ENCODE peak calls at places on chromosomes 13 and 19, in nine cellular contexts. One of them, this sample, is unnamed.

GRCh38 chr19:45306040-45306439 is 16.6 kb downstream of the CKM start:
- DNase-seq in central memory CD4-positive, alpha-beta T cell: no peak
- DNase-seq in mesothelial cell of epicardium: no peak
- DNase-seq in Panc1: no peak
- DNase-seq in C1 segment of cervical spinal cord: no peak
- DNase-seq in RPMI7951: peak; percentile 18
- DNase-seq in ELF-1: no peak
- DNase-seq in NCI-H748 treated with DMSO at 0.1 percent for 48 hours: no peak
- DNase-seq in fibroblast of the aortic adventitia: peak; percentile 38
- DNase-seq in this sample: no peak

GRCh38 chr19:12261554-12261953 is 33.1 kb downstream of the ZNF44 start:
- DNase-seq in central memory CD4-positive, alpha-beta T cell: no peak
- DNase-seq in mesothelial cell of epicardium: no peak
- DNase-seq in fibroblast of the aortic adventitia: no peak
- DNase-seq in C1 segment of cervical spinal cord: no peak
- DNase-seq in NCI-H748 treated with DMSO at 0.1 percent for 48 hours: no peak
- DNase-seq in Panc1: no peak
- DNase-seq in ELF-1: no peak
- DNase-seq in RPMI7951: no peak
- DNase-seq in this sample: no peak

GRCh38 chr19:38993271-38993670 is 17.7 kb upstream of the FBXO17 start:
- DNase-seq in ELF-1: peak; percentile 25
- DNase-seq in central memory CD4-positive, alpha-beta T cell: no peak
- DNase-seq in RPMI7951: peak; percentile 81
- DNase-seq in Panc1: no peak
- DNase-seq in C1 segment of cervical spinal cord: no peak
- DNase-seq in NCI-H748 treated with DMSO at 0.1 percent for 48 hours: no peak
- DNase-seq in mesothelial cell of epicardium: no peak
- DNase-seq in fibroblast of the aortic adventitia: peak; percentile 67
- DNase-seq in this sample: no peak

GRCh38 chr19:31423896-31424295 is 74.7 kb upstream of the TSHZ3 start:
- DNase-seq in central memory CD4-positive, alpha-beta T cell: no peak
- DNase-seq in NCI-H748 treated with DMSO at 0.1 percent for 48 hours: no peak
- DNase-seq in RPMI7951: no peak
- DNase-seq in Panc1: no peak
- DNase-seq in mesothelial cell of epicardium: no peak
- DNase-seq in ELF-1: no peak
- DNase-seq in fibroblast of the aortic adventitia: no peak
- DNase-seq in C1 segment of cervical spinal cord: no peak
- DNase-seq in this sample: no peak

GRCh38 chr19:5880604-5881078 is 10.3 kb upstream of the FUT5 start:
- DNase-seq in RPMI7951: peak; percentile 28
- DNase-seq in ELF-1: peak; percentile 72
- DNase-seq in mesothelial cell of epicardium: no peak
- DNase-seq in fibroblast of the aortic adventitia: peak; percentile 80
- DNase-seq in C1 segment of cervical spinal cord: peak; percentile 10
- DNase-seq in NCI-H748 treated with DMSO at 0.1 percent for 48 hours: no peak
- DNase-seq in central memory CD4-positive, alpha-beta T cell: no peak
- DNase-seq in Panc1: no peak
- DNase-seq in this sample: no peak

GRCh38 chr13:66859934-66860867 is 369.9 kb downstream of the PCDH9 start:
- DNase-seq in ELF-1: peak; percentile 10
- DNase-seq in RPMI7951: no peak
- DNase-seq in Panc1: no peak
- DNase-seq in fibroblast of the aortic adventitia: no peak
- DNase-seq in central memory CD4-positive, alpha-beta T cell: no peak
- DNase-seq in mesothelial cell of epicardium: no peak
- DNase-seq in NCI-H748 treated with DMSO at 0.1 percent for 48 hours: peak; percentile 76
- DNase-seq in C1 segment of cervical spinal cord: no peak
- DNase-seq in this sample: no peak

GRCh38 chr19:30317403-30317802 is 54.8 kb upstream of the ZNF536 start:
- DNase-seq in RPMI7951: no peak
- DNase-seq in C1 segment of cervical spinal cord: no peak
- DNase-seq in NCI-H748 treated with DMSO at 0.1 percent for 48 hours: no peak
- DNase-seq in mesothelial cell of epicardium: no peak
- DNase-seq in Panc1: no peak
- DNase-seq in central memory CD4-positive, alpha-beta T cell: no peak
- DNase-seq in fibroblast of the aortic adventitia: no peak
- DNase-seq in ELF-1: no peak
- DNase-seq in this sample: no peak

GRCh38 chr13:114082849-114083645 is 49.4 kb downstream of the RASA3 start:
- DNase-seq in central memory CD4-positive, alpha-beta T cell: no peak
- DNase-seq in fibroblast of the aortic adventitia: no peak
- DNase-seq in RPMI7951: no peak
- DNase-seq in ELF-1: peak; percentile 16
- DNase-seq in NCI-H748 treated with DMSO at 0.1 percent for 48 hours: no peak
- DNase-seq in C1 segment of cervical spinal cord: no peak
- DNase-seq in mesothelial cell of epicardium: no peak
- DNase-seq in Panc1: no peak
- DNase-seq in this sample: no peak

GRCh38 chr19:5625641-5626040 is 2.8 kb downstream of the SAFB start:
- DNase-seq in fibroblast of the aortic adventitia: no peak
- DNase-seq in RPMI7951: no peak
- DNase-seq in ELF-1: no peak
- DNase-seq in C1 segment of cervical spinal cord: no peak
- DNase-seq in NCI-H748 treated with DMSO at 0.1 percent for 48 hours: no peak
- DNase-seq in mesothelial cell of epicardium: no peak
- DNase-seq in central memory CD4-positive, alpha-beta T cell: no peak
- DNase-seq in Panc1: no peak
- DNase-seq in this sample: no peak

GRCh38 chr19:20067898-20068297 is 9.9 kb upstream of the ZNF90 start:
- DNase-seq in RPMI7951: no peak
- DNase-seq in fibroblast of the aortic adventitia: no peak
- DNase-seq in ELF-1: peak; percentile 45
- DNase-seq in C1 segment of cervical spinal cord: no peak
- DNase-seq in Panc1: no peak
- DNase-seq in NCI-H748 treated with DMSO at 0.1 percent for 48 hours: no peak
- DNase-seq in central memory CD4-positive, alpha-beta T cell: no peak
- DNase-seq in mesothelial cell of epicardium: no peak
- DNase-seq in this sample: no peak

GRCh38 chr13:50238922-50239321 is 223.7 kb downstream of the KCNRG start:
- DNase-seq in Panc1: no peak
- DNase-seq in fibroblast of the aortic adventitia: no peak
- DNase-seq in NCI-H748 treated with DMSO at 0.1 percent for 48 hours: no peak
- DNase-seq in RPMI7951: no peak
- DNase-seq in mesothelial cell of epicardium: no peak
- DNase-seq in ELF-1: no peak
- DNase-seq in central memory CD4-positive, alpha-beta T cell: no peak
- DNase-seq in C1 segment of cervical spinal cord: no peak
- DNase-seq in this sample: no peak

GRCh38 chr13:77511552-77511951 is 24.0 kb upstream of the SCEL start:
- DNase-seq in fibroblast of the aortic adventitia: peak; percentile 7
- DNase-seq in C1 segment of cervical spinal cord: no peak
- DNase-seq in NCI-H748 treated with DMSO at 0.1 percent for 48 hours: peak; percentile 43
- DNase-seq in ELF-1: no peak
- DNase-seq in central memory CD4-positive, alpha-beta T cell: no peak
- DNase-seq in mesothelial cell of epicardium: no peak
- DNase-seq in Panc1: no peak
- DNase-seq in RPMI7951: no peak
- DNase-seq in this sample: no peak

GRCh38 chr13:100392709-100393630 is 195.6 kb downstream of the GGACT start:
- DNase-seq in RPMI7951: peak; percentile 99
- DNase-seq in C1 segment of cervical spinal cord: no peak
- DNase-seq in mesothelial cell of epicardium: no peak
- DNase-seq in NCI-H748 treated with DMSO at 0.1 percent for 48 hours: no peak
- DNase-seq in Panc1: peak; percentile 94
- DNase-seq in fibroblast of the aortic adventitia: peak; percentile 100
- DNase-seq in ELF-1: peak; percentile 87
- DNase-seq in central memory CD4-positive, alpha-beta T cell: peak; percentile 9
- DNase-seq in this sample: no peak

GRCh38 chr19:35297515-35297848 is 5.5 kb downstream of the MAG start:
- DNase-seq in Panc1: no peak
- DNase-seq in central memory CD4-positive, alpha-beta T cell: no peak
- DNase-seq in NCI-H748 treated with DMSO at 0.1 percent for 48 hours: no peak
- DNase-seq in fibroblast of the aortic adventitia: no peak
- DNase-seq in RPMI7951: no peak
- DNase-seq in C1 segment of cervical spinal cord: no peak
- DNase-seq in mesothelial cell of epicardium: no peak
- DNase-seq in ELF-1: no peak
- DNase-seq in this sample: no peak

GRCh38 chr19:12783849-12784393 is 7.4 kb upstream of the JUNB start:
- DNase-seq in C1 segment of cervical spinal cord: peak; percentile 37
- DNase-seq in ELF-1: no peak
- DNase-seq in mesothelial cell of epicardium: no peak
- DNase-seq in RPMI7951: no peak
- DNase-seq in Panc1: no peak
- DNase-seq in NCI-H748 treated with DMSO at 0.1 percent for 48 hours: no peak
- DNase-seq in central memory CD4-positive, alpha-beta T cell: no peak
- DNase-seq in fibroblast of the aortic adventitia: no peak
- DNase-seq in this sample: no peak

GRCh38 chr19:18300930-18301717 is 19.7 kb upstream of the JUND start:
- DNase-seq in central memory CD4-positive, alpha-beta T cell: no peak
- DNase-seq in NCI-H748 treated with DMSO at 0.1 percent for 48 hours: no peak
- DNase-seq in C1 segment of cervical spinal cord: no peak
- DNase-seq in ELF-1: peak; percentile 73
- DNase-seq in mesothelial cell of epicardium: no peak
- DNase-seq in Panc1: no peak
- DNase-seq in fibroblast of the aortic adventitia: peak; percentile 87
- DNase-seq in RPMI7951: peak; percentile 87
- DNase-seq in this sample: no peak

GRCh38 chr19:33040994-33041827 is 23.5 kb downstream of the RHPN2 start:
- DNase-seq in central memory CD4-positive, alpha-beta T cell: no peak
- DNase-seq in C1 segment of cervical spinal cord: no peak
- DNase-seq in fibroblast of the aortic adventitia: peak; percentile 8
- DNase-seq in ELF-1: no peak
- DNase-seq in Panc1: peak; percentile 82
- DNase-seq in NCI-H748 treated with DMSO at 0.1 percent for 48 hours: no peak
- DNase-seq in mesothelial cell of epicardium: no peak
- DNase-seq in RPMI7951: peak; percentile 81
- DNase-seq in this sample: no peak

GRCh38 chr19:58545286-58546068 is 1.6 kb downstream of the TRIM28 start:
- DNase-seq in central memory CD4-positive, alpha-beta T cell: no peak
- DNase-seq in C1 segment of cervical spinal cord: no peak
- DNase-seq in fibroblast of the aortic adventitia: no peak
- DNase-seq in mesothelial cell of epicardium: no peak
- DNase-seq in Panc1: no peak
- DNase-seq in ELF-1: no peak
- DNase-seq in NCI-H748 treated with DMSO at 0.1 percent for 48 hours: no peak
- DNase-seq in RPMI7951: no peak
- DNase-seq in this sample: no peak

GRCh38 chr19:47619763-47620162 is 10.8 kb downstream of the BICRA start:
- DNase-seq in NCI-H748 treated with DMSO at 0.1 percent for 48 hours: no peak
- DNase-seq in central memory CD4-positive, alpha-beta T cell: no peak
- DNase-seq in Panc1: no peak
- DNase-seq in ELF-1: peak; percentile 69
- DNase-seq in mesothelial cell of epicardium: no peak
- DNase-seq in fibroblast of the aortic adventitia: peak; percentile 41
- DNase-seq in RPMI7951: no peak
- DNase-seq in C1 segment of cervical spinal cord: no peak
- DNase-seq in this sample: no peak

GRCh38 chr13:20160346-20161274 is at the start of gene GJA3:
- DNase-seq in central memory CD4-positive, alpha-beta T cell: peak; percentile 29
- DNase-seq in fibroblast of the aortic adventitia: no peak
- DNase-seq in C1 segment of cervical spinal cord: no peak
- DNase-seq in mesothelial cell of epicardium: peak; percentile 81
- DNase-seq in Panc1: no peak
- DNase-seq in RPMI7951: peak; percentile 48
- DNase-seq in ELF-1: peak; percentile 45
- DNase-seq in NCI-H748 treated with DMSO at 0.1 percent for 48 hours: peak; percentile 52
- DNase-seq in this sample: no peak

GRCh38 chr13:60755380-60756163 is 358.6 kb downstream of the TDRD3 start:
- DNase-seq in RPMI7951: no peak
- DNase-seq in Panc1: no peak
- DNase-seq in NCI-H748 treated with DMSO at 0.1 percent for 48 hours: no peak
- DNase-seq in mesothelial cell of epicardium: no peak
- DNase-seq in fibroblast of the aortic adventitia: no peak
- DNase-seq in central memory CD4-positive, alpha-beta T cell: no peak
- DNase-seq in C1 segment of cervical spinal cord: no peak
- DNase-seq in ELF-1: peak; percentile 29
- DNase-seq in this sample: no peak

GRCh38 chr13:67069117-67069767 is 160.9 kb downstream of the PCDH9 start:
- DNase-seq in RPMI7951: no peak
- DNase-seq in ELF-1: no peak
- DNase-seq in fibroblast of the aortic adventitia: no peak
- DNase-seq in Panc1: no peak
- DNase-seq in central memory CD4-positive, alpha-beta T cell: no peak
- DNase-seq in C1 segment of cervical spinal cord: no peak
- DNase-seq in NCI-H748 treated with DMSO at 0.1 percent for 48 hours: no peak
- DNase-seq in mesothelial cell of epicardium: no peak
- DNase-seq in this sample: no peak

GRCh38 chr19:35088514-35088913 is 27.1 kb upstream of the FXYD3 start:
- DNase-seq in C1 segment of cervical spinal cord: no peak
- DNase-seq in fibroblast of the aortic adventitia: peak; percentile 46
- DNase-seq in RPMI7951: peak; percentile 96
- DNase-seq in mesothelial cell of epicardium: no peak
- DNase-seq in Panc1: no peak
- DNase-seq in central memory CD4-positive, alpha-beta T cell: no peak
- DNase-seq in ELF-1: peak; percentile 61
- DNase-seq in NCI-H748 treated with DMSO at 0.1 percent for 48 hours: no peak
- DNase-seq in this sample: no peak

GRCh38 chr19:45763691-45764294 is 5.3 kb downstream of the SIX5 start:
- DNase-seq in C1 segment of cervical spinal cord: no peak
- DNase-seq in fibroblast of the aortic adventitia: no peak
- DNase-seq in RPMI7951: no peak
- DNase-seq in central memory CD4-positive, alpha-beta T cell: no peak
- DNase-seq in mesothelial cell of epicardium: no peak
- DNase-seq in NCI-H748 treated with DMSO at 0.1 percent for 48 hours: no peak
- DNase-seq in ELF-1: no peak
- DNase-seq in Panc1: no peak
- DNase-seq in this sample: no peak

GRCh38 chr13:100608906-100609305 is 20.3 kb upstream of the GGACT start:
- DNase-seq in Panc1: no peak
- DNase-seq in fibroblast of the aortic adventitia: peak; percentile 25
- DNase-seq in RPMI7951: peak; percentile 13
- DNase-seq in NCI-H748 treated with DMSO at 0.1 percent for 48 hours: no peak
- DNase-seq in mesothelial cell of epicardium: no peak
- DNase-seq in central memory CD4-positive, alpha-beta T cell: no peak
- DNase-seq in ELF-1: no peak
- DNase-seq in C1 segment of cervical spinal cord: no peak
- DNase-seq in this sample: no peak

GRCh38 chr19:40803857-40804782 is 5.1 kb downstream of the EGLN2 start:
- DNase-seq in Panc1: no peak
- DNase-seq in RPMI7951: no peak
- DNase-seq in ELF-1: no peak
- DNase-seq in mesothelial cell of epicardium: no peak
- DNase-seq in NCI-H748 treated with DMSO at 0.1 percent for 48 hours: no peak
- DNase-seq in C1 segment of cervical spinal cord: no peak
- DNase-seq in fibroblast of the aortic adventitia: no peak
- DNase-seq in central memory CD4-positive, alpha-beta T cell: peak; percentile 83
- DNase-seq in this sample: no peak

GRCh38 chr19:49340069-49340864 is 5.1 kb downstream of the CD37 start:
- DNase-seq in fibroblast of the aortic adventitia: no peak
- DNase-seq in ELF-1: peak; percentile 88
- DNase-seq in Panc1: no peak
- DNase-seq in RPMI7951: no peak
- DNase-seq in central memory CD4-positive, alpha-beta T cell: no peak
- DNase-seq in mesothelial cell of epicardium: no peak
- DNase-seq in NCI-H748 treated with DMSO at 0.1 percent for 48 hours: peak; percentile 54
- DNase-seq in C1 segment of cervical spinal cord: no peak
- DNase-seq in this sample: peak; percentile 32

GRCh38 chr13:111460548-111461444 is 140.4 kb downstream of the TEX29 start:
- DNase-seq in C1 segment of cervical spinal cord: peak; percentile 12
- DNase-seq in fibroblast of the aortic adventitia: peak; percentile 46
- DNase-seq in Panc1: no peak
- DNase-seq in central memory CD4-positive, alpha-beta T cell: no peak
- DNase-seq in mesothelial cell of epicardium: no peak
- DNase-seq in NCI-H748 treated with DMSO at 0.1 percent for 48 hours: peak; percentile 38
- DNase-seq in ELF-1: peak; percentile 60
- DNase-seq in RPMI7951: peak; percentile 42
- DNase-seq in this sample: peak; percentile 23

GRCh38 chr19:23062921-23063320 is 53.9 kb upstream of the ZNF730 start:
- DNase-seq in Panc1: no peak
- DNase-seq in mesothelial cell of epicardium: no peak
- DNase-seq in fibroblast of the aortic adventitia: no peak
- DNase-seq in RPMI7951: no peak
- DNase-seq in C1 segment of cervical spinal cord: no peak
- DNase-seq in ELF-1: no peak
- DNase-seq in NCI-H748 treated with DMSO at 0.1 percent for 48 hours: no peak
- DNase-seq in central memory CD4-positive, alpha-beta T cell: no peak
- DNase-seq in this sample: no peak

GRCh38 chr19:31545766-31546165 is 196.5 kb upstream of the TSHZ3 start:
- DNase-seq in C1 segment of cervical spinal cord: no peak
- DNase-seq in mesothelial cell of epicardium: no peak
- DNase-seq in ELF-1: no peak
- DNase-seq in RPMI7951: no peak
- DNase-seq in central memory CD4-positive, alpha-beta T cell: no peak
- DNase-seq in Panc1: no peak
- DNase-seq in fibroblast of the aortic adventitia: no peak
- DNase-seq in NCI-H748 treated with DMSO at 0.1 percent for 48 hours: no peak
- DNase-seq in this sample: no peak

GRCh38 chr13:69108486-69108885 is 999.1 kb upstream of the ATXN8OS start:
- DNase-seq in ELF-1: no peak
- DNase-seq in C1 segment of cervical spinal cord: no peak
- DNase-seq in fibroblast of the aortic adventitia: no peak
- DNase-seq in NCI-H748 treated with DMSO at 0.1 percent for 48 hours: no peak
- DNase-seq in mesothelial cell of epicardium: no peak
- DNase-seq in Panc1: no peak
- DNase-seq in RPMI7951: no peak
- DNase-seq in central memory CD4-positive, alpha-beta T cell: no peak
- DNase-seq in this sample: no peak

This sample was measured in breast epithelium.